ENCODE peak calls at places on chromosome 6, in ten cellular contexts. C is osteoblast; Z is HCT116; D is hepatocyte; M is right lobe of liver; H is fibroblast of lung; V is breast epithelium; R is effector memory CD4-positive, alpha-beta T cell; L is esophagus squamous epithelium; U is lung. O is an unnamed sample. For H3K27me3, the result is how much of the 10 kb centered on the place peaks cover.

GRCh38 chr6:89268776-89269175 is 46.3 kb downstream of the GABRR2 start:
- DNase-seq in C (no peak), Z (no peak), D (no peak), M (no peak), H (no peak), V (no peak), R (no peak), L (no peak), U (no peak), O (no peak)

GRCh38 chr6:154598403-154598802 is 87.9 kb upstream of the CNKSR3 start:
- DNase-seq in C (no peak), Z (no peak), D (no peak), M (no peak), H (no peak), V (no peak), R (no peak), L (no peak), U (no peak), O (no peak)

GRCh38 chr6:106444777-106445507 is 84.4 kb downstream of the CRYBG1 start:
- DNase-seq in C (no peak), Z (peak), D (peak), M (no peak), H (peak), V (no peak), R (no peak), L (no peak), U (no peak), O (peak)

GRCh38 chr6:7247828-7248227 is 65.2 kb downstream of the SSR1 start:
- DNase-seq in C (no peak), Z (no peak), D (no peak), M (no peak), H (no peak), V (no peak), R (no peak), L (no peak), U (no peak), O (no peak)

GRCh38 chr6:135030532-135031178 is 24.0 kb downstream of the HBS1L start:
- DNase-seq in C (no peak), Z (no peak), D (no peak), M (no peak), H (peak), V (no peak), R (no peak), L (no peak), U (no peak), O (peak)

GRCh38 chr6:96761794-96762193 is 75.5 kb downstream of the GPR63 start:
- DNase-seq in C (no peak), Z (no peak), D (no peak), M (no peak), H (no peak), V (no peak), R (no peak), L (no peak), U (no peak), O (no peak)

GRCh38 chr6:15254074-15254975 is 8.5 kb downstream of the JARID2 start:
- DNase-seq in C (no peak), Z (no peak), D (no peak), M (no peak), H (peak), V (no peak), R (no peak), L (no peak), U (no peak), O (no peak)

GRCh38 chr6:36268478-36269248 is 1.2 kb upstream of the PNPLA1 start:
- DNase-seq in C (peak), Z (no peak), D (peak), M (no peak), H (peak), V (no peak), R (no peak), L (no peak), U (no peak), O (no peak)

GRCh38 chr6:155958550-155958949 is 502.9 kb upstream of the NOX3 start:
- DNase-seq in C (no peak), Z (no peak), D (peak), M (no peak), H (no peak), V (no peak), R (no peak), L (no peak), U (no peak), O (no peak)

DNA sequence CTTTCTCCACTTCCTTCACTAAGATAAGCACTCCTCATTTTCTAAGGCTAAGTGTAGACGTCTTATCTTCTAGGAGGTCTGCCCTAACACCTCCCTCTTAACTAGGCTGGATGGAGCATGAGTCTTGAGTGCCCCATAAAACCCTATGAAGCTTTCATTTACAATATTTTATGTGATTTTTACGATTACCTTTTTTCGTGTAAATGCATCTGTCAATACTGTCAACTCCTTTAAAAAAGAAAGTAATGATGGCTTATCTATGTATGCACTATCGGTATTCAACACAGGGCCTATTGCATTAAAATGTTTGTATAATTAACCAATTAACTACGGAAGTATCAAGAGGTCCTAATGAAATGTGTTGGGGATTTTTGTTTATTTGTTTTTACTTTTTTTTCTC is 156.0 kb upstream of the FAM83B start:
- DNase-seq in C (no peak), Z (no peak), D (no peak), M (no peak), H (no peak), V (no peak), R (no peak), L (no peak), U (no peak), O (no peak)
- H3K27me3 ChIP-seq in C (under half), Z (under half), D (under half), M (under half), H (under half), V (under half), R (under half), L (under half), U (under half), O (under half)

DNA sequence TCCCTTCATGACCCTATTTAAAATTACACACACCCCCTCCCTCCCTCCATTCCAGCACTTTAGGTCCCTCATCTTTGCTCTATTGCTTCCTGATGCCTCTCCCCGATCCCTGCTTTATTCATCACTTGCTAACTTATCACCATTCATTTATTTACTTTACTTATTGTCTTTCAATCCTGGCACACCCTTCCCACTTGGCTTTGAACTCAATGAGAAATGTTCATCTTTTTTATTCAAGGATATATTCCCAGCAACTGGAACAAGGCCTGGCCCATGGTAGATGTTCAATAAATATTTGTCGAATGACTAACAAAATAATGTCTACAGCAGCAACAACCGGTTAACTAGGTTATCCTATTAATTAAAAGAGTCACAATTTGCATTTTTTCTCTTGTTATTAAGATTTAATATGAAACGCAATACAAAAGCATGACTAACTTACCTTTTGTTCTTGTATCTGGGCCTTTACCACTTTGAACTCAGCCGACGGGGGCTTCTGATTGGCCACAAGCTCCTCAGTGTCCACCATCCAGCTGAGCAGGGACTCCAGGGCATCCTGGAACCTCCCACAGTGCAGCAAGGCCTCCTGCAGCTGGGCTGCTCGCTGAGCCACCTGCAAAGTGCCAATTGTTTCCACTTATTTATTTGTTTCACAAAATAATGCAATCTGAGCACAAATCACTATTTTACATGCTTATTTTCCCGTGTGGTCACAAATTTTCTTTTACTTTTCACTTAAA is 107.8 kb downstream of the DST start:
- DNase-seq in C (no peak), Z (no peak), D (no peak), M (no peak), H (no peak), V (no peak), R (no peak), L (no peak), U (no peak), O (no peak)
- H3K27ac ChIP-seq in C (no peak), Z (no peak), D (no peak), M (no peak), H (no peak), V (no peak), R (no peak), L (no peak), U (no peak), O (no peak)

DNA sequence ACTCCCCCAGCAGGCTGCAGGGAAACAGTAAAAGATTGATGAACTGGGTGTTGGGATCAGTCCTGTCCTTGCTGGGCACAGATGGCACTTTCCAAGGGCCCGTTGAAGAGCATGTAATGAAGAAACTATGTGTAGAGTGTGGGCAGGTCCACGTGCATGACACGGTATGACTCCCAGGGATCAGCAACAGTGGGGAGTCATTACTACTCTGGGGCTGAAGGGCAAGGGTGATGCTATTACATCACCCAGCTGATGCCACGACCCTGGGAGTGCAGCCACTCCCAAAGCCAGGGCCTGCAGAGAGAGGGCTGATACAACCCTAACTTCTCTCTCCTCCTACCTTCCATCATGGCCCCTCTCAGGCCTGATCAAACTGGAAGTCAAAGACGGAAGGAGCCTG is 20.1 kb downstream of the KCNK17 start:
- DNase-seq in C (peak), Z (no peak), D (no peak), M (peak), H (peak), V (no peak), R (no peak), L (no peak), U (no peak), O (no peak)
- H3K27me3 ChIP-seq in C (under half), Z (under half), D (under half), M (under half), H (under half), V (under half), R (under half), L (under half), U (under half), O (under half)

GRCh38 chr6:52571099-52571755 is 5.6 kb downstream of the TRAM2 start:
- DNase-seq in C (no peak), Z (no peak), D (peak), M (no peak), H (no peak), V (no peak), R (no peak), L (no peak), U (no peak), O (no peak)

GRCh38 chr6:52572536-52572935 is 4.3 kb downstream of the TRAM2 start:
- DNase-seq in C (no peak), Z (no peak), D (no peak), M (no peak), H (no peak), V (no peak), R (no peak), L (no peak), U (no peak), O (no peak)

GRCh38 chr6:52575490-52575868 is 1.4 kb downstream of the TRAM2 start:
- DNase-seq in C (no peak), Z (no peak), D (no peak), M (no peak), H (peak), V (no peak), R (no peak), L (no peak), U (no peak), O (no peak)

GRCh38 chr6:52574709-52575489 is 2.0 kb downstream of the TRAM2 start:
- DNase-seq in C (peak), Z (no peak), D (peak), M (no peak), H (peak), V (no peak), R (peak), L (no peak), U (peak), O (no peak)

GRCh38 chr6:52573295-52573694 is 3.6 kb downstream of the TRAM2 start:
- DNase-seq in C (no peak), Z (no peak), D (no peak), M (no peak), H (no peak), V (no peak), R (no peak), L (no peak), U (no peak), O (peak)
- H3K27ac ChIP-seq in C (peak), Z (no peak), D (peak), M (peak), H (peak), V (peak), R (no peak), L (no peak), U (peak), O (peak)

GRCh38 chr6:101650402-101651100 is 257.0 kb downstream of the GRIK2 start:
- DNase-seq in C (no peak), Z (no peak), D (no peak), M (no peak), H (no peak), V (no peak), R (no peak), L (no peak), U (no peak), O (no peak)
- H3K27me3 ChIP-seq in C (under half), Z (under half), D (under half), M (under half), H (under half), V (under half), R (under half), L (under half), U (under half), O (under half)

DNA sequence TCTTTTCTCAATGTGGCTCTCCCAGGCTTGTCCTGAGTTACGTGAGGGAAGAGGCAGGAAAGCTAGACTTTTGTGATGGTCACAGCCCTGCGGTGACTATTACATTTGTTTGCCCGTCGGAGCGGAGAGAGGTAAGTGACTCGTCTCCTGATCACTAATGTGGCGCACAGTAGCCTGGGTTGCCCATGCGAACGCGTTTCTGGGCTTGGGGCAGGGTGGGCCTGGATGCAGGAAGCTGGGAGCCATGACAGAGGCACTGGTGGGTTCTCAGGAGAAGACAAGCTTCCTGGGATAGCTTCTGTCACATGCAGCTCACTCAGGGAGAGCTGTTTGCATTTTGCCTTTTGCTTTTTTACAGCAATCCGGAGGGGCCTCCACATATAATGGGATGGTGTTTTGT is 60.6 kb downstream of the IGF2R start:
- DNase-seq in C (no peak), Z (no peak), D (no peak), M (no peak), H (no peak), V (no peak), R (no peak), L (no peak), U (peak), O (no peak)
- H3K27ac ChIP-seq in C (peak), Z (no peak), D (peak), M (no peak), H (peak), V (peak), R (no peak), L (peak), U (peak), O (peak)

DNA sequence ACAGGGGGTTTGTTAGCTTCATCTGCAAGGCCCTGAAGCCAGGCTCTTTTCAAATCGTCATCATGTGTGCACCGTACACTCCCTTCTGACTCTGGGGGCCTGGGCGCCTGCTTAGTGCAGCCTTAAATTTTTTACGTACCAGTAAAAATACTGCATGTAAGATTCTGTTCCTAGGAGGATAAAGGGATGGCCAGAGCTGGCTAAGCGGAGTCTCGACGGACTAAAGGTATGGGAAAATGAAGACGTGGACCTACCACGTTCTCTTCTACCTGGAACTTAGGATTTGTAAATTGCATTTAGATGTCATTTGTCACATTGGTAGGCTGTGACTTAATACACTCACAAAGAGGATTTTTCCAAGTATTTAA is 149.3 kb upstream of the AFDN start:
- DNase-seq in C (no peak), Z (no peak), D (no peak), M (no peak), H (no peak), V (no peak), R (no peak), L (no peak), U (no peak), O (no peak)
- H3K27me3 ChIP-seq in C (under half), Z (under half), D (under half), M (under half), H (under half), V (under half), R (under half), L (under half), U (under half), O (under half)

O was measured in cardiac muscle cell.